ENCODE peak calls at places on chromosomes 6 and 20, in five cellular contexts. Z is tibial nerve, N is HCEC 1CT, G is AG09309, K is mesothelial cell of epicardium. Y is an unnamed sample.

GRCh38 chr6:26284537-26285142 is 80.4 kb upstream of the BTN3A2 start:
- DNase-seq in G (no peak), N (peak), Z (no peak), K (peak), Y (peak)

GRCh38 chr6:148317739-148318138 is 24.9 kb upstream of the SASH1 start:
- DNase-seq in G (no peak), K (no peak), Z (no peak), N (no peak), Y (no peak)

GRCh38 chr6:10347561-10348327 is 67.1 kb downstream of the TFAP2A start:
- DNase-seq in K (no peak), G (peak), N (peak), Z (no peak), Y (no peak)

GRCh38 chr6:95364016-95364604 is 213.2 kb upstream of the MANEA start:
- DNase-seq in Z (no peak), K (no peak), G (no peak), N (peak), Y (no peak)

GRCh38 chr6:160431791-160432404 is 83.7 kb downstream of the SLC22A3 start:
- DNase-seq in G (no peak), N (no peak), K (no peak), Z (no peak), Y (no peak)

GRCh38 chr6:137660296-137660731 is 166.1 kb upstream of the OLIG3 start:
- DNase-seq in Z (no peak), G (no peak), N (no peak), K (no peak), Y (no peak)

GRCh38 chr6:19181252-19181651 is 655.9 kb upstream of the ID4 start:
- DNase-seq in Z (no peak), G (no peak), K (no peak), N (no peak), Y (no peak)

GRCh38 chr6:83708546-83708969 is 343 bp downstream of the SNAP91 start:
- DNase-seq in Z (no peak), N (no peak), G (no peak), K (peak), Y (no peak)

GRCh38 chr20:13025181-13025580 is 16.4 kb downstream of the SPTLC3 start:
- DNase-seq in K (no peak), G (no peak), Z (no peak), N (no peak), Y (no peak)

GRCh38 chr6:15400572-15401004 is 154.7 kb downstream of the JARID2 start:
- DNase-seq in G (no peak), N (no peak), K (peak), Z (peak), Y (peak)

GRCh38 chr6:24918641-24919403 is 16.9 kb downstream of the RIPOR2 start:
- DNase-seq in G (no peak), N (no peak), K (no peak), Z (no peak), Y (no peak)

GRCh38 chr6:16684896-16685554 is 76.2 kb downstream of the ATXN1 start:
- DNase-seq in N (peak), G (peak), Z (no peak), K (no peak), Y (no peak)

GRCh38 chr6:135875446-135875845 is 23.9 kb downstream of the PDE7B start:
- DNase-seq in Z (no peak), K (no peak), G (no peak), N (no peak), Y (no peak)

GRCh38 chr6:135586844-135587243 is 89.3 kb upstream of the AHI1 start:
- DNase-seq in G (no peak), Z (no peak), K (no peak), N (no peak), Y (no peak)

GRCh38 chr20:46333136-46333991 is 25.1 kb upstream of the CDH22 start:
- DNase-seq in Z (no peak), K (no peak), N (no peak), G (no peak), Y (peak)

GRCh38 chr6:73362869-73363536 is 545 bp downstream of the KHDC3L start:
- DNase-seq in N (no peak), G (no peak), Z (no peak), K (no peak), Y (no peak)

GRCh38 chr6:134446228-134446848 is 128.4 kb upstream of the SGK1 start:
- DNase-seq in N (peak), G (no peak), K (no peak), Z (no peak), Y (no peak)

GRCh38 chr20:59170406-59171349 is 7.1 kb downstream of the ZNF831 start:
- DNase-seq in G (no peak), Z (no peak), K (no peak), N (no peak), Y (no peak)

GRCh38 chr6:135014353-135014832 is 40.2 kb downstream of the HBS1L start:
- DNase-seq in K (no peak), N (no peak), Z (no peak), G (no peak), Y (no peak)

GRCh38 chr6:2920671-2921112 is 17.6 kb upstream of the SERPINB9 start:
- DNase-seq in G (no peak), Z (no peak), K (no peak), N (no peak), Y (no peak)

GRCh38 chr20:46111028-46111835 is 6.9 kb upstream of the CD40 start:
- DNase-seq in N (no peak), G (no peak), Z (no peak), K (no peak), Y (no peak)

GRCh38 chr20:37968726-37969401 is 64.4 kb downstream of the TTI1 start:
- DNase-seq in Z (no peak), G (no peak), N (peak), K (no peak), Y (no peak)

GRCh38 chr6:71476371-71476770 is 187.8 kb downstream of the OGFRL1 start:
- DNase-seq in N (no peak), G (no peak), K (no peak), Z (no peak), Y (no peak)

GRCh38 chr6:112931835-112932234 is 584.7 kb downstream of the RFPL4B start:
- DNase-seq in Z (no peak), G (peak), K (no peak), N (no peak), Y (no peak)

GRCh38 chr6:4281341-4282293 is 146.2 kb upstream of the ECI2 start:
- DNase-seq in G (no peak), N (no peak), K (peak), Z (no peak), Y (peak)

GRCh38 chr6:36334832-36335459 is 1.7 kb downstream of the BNIP5 start:
- DNase-seq in N (no peak), K (no peak), G (no peak), Z (no peak), Y (no peak)

GRCh38 chr6:159608961-159609673 is 83.9 kb downstream of the SOD2 start:
- DNase-seq in K (no peak), G (no peak), Z (no peak), N (peak), Y (no peak)

GRCh38 chr6:18515767-18516166 is 128.6 kb downstream of the RNF144B start:
- DNase-seq in K (no peak), Z (no peak), N (peak), G (no peak), Y (no peak)

GRCh38 chr20:38435555-38435939 is 419 bp upstream of the SNHG17 start:
- DNase-seq in K (no peak), Z (no peak), G (peak), N (peak), Y (no peak)

GRCh38 chr6:48111143-48111506 is at the start of gene PTCHD4:
- DNase-seq in G (peak), K (no peak), Z (no peak), N (no peak), Y (no peak)

GRCh38 chr6:129890164-129890563 is 29.0 kb upstream of the TMEM244 start:
- DNase-seq in G (no peak), K (no peak), Z (no peak), N (peak), Y (no peak)

GRCh38 chr6:170116643-170117042 is 174.2 kb downstream of the DLL1 start:
- DNase-seq in G (no peak), K (peak), N (no peak), Z (no peak), Y (no peak)

GRCh38 chr6:65819152-65819551 is 112.1 kb upstream of the EYS start:
- DNase-seq in G (no peak), Z (no peak), K (no peak), N (no peak), Y (no peak)

GRCh38 chr6:9178066-9178465 is 742.7 kb upstream of the SLC35B3 start:
- DNase-seq in N (no peak), Z (no peak), G (no peak), K (no peak), Y (no peak)

GRCh38 chr6:63643862-63644261 is 8.3 kb downstream of the PHF3 start:
- DNase-seq in N (no peak), G (no peak), Z (no peak), K (no peak), Y (no peak)

GRCh38 chr6:24721461-24722215 is 2.7 kb upstream of the C6orf62 start:
- DNase-seq in Z (no peak), K (no peak), G (no peak), N (peak), Y (no peak)

GRCh38 chr6:166989427-166990034 is 9.7 kb upstream of the CEP43 start:
- DNase-seq in K (no peak), N (peak), G (no peak), Z (no peak), Y (no peak)

Y was measured in DMS 273 treated with DMSO at 0.1 percent for 48 hours.